ENCODE peak calls at places on chromosome 10, in seven cellular contexts. L, G, S, F, D, J and A are unnamed samples.

GRCh38 chr10:97171001-97171400 is 14.8 kb downstream of the SLIT1 start:
- DNase-seq in J (no peak), F (no peak), D (no peak), G (no peak), S (no peak), L (no peak), A (no peak)

GRCh38 chr10:104485632-104486031 is 132.0 kb downstream of the CFAP58 start:
- DNase-seq in G (no peak), L (no peak), J (no peak), F (no peak), D (no peak), S (no peak), A (no peak)

GRCh38 chr10:91036807-91037405 is 116.0 kb upstream of the ANKRD1 start:
- DNase-seq in S (no peak), D (peak; percentile 56), L (no peak), F (no peak), J (no peak), G (no peak), A (no peak)

GRCh38 chr10:14761372-14761771 is 13.3 kb downstream of the FAM107B start:
- DNase-seq in S (no peak), F (no peak), L (no peak), G (no peak), J (no peak), D (no peak), A (no peak)

GRCh38 chr10:96390460-96390864 is 31.7 kb upstream of the OPALIN start:
- DNase-seq in F (no peak), L (no peak), G (no peak), D (no peak), J (no peak), S (no peak), A (no peak)

GRCh38 chr10:123860856-123861255 is 30.8 kb downstream of the CPXM2 start:
- DNase-seq in L (no peak), J (no peak), G (no peak), D (no peak), F (no peak), S (no peak), A (no peak)

GRCh38 chr10:130109796-130110235 is 814 bp downstream of the C10orf143 start:
- DNase-seq in G (peak; percentile 73), S (peak; percentile 78), F (peak; percentile 59), D (peak; percentile 94), J (peak; percentile 88), L (no peak), A (peak; percentile 87)

GRCh38 chr10:86361134-86362128 is 5.2 kb downstream of the GRID1 start:
- DNase-seq in D (no peak), L (peak; percentile 34), F (no peak), G (no peak), S (no peak), J (no peak), A (no peak)

GRCh38 chr10:17199351-17199804 is 2.1 kb downstream of the TRDMT1 start:
- DNase-seq in L (no peak), G (no peak), J (no peak), D (peak; percentile 74), F (no peak), S (no peak), A (no peak)

GRCh38 chr10:42707229-42707628 is 68.9 kb upstream of the ZNF33B start:
- DNase-seq in G (no peak), D (no peak), S (no peak), L (no peak), J (no peak), F (no peak), A (no peak)
- TF ChIP-seq CTCF in G (no peak), D (no peak), S (no peak), L (no peak), J (no peak), F (no peak), A (no peak)

GRCh38 chr10:13316635-13317311 is 16.9 kb upstream of the PHYH start:
- DNase-seq in S (no peak), F (no peak), L (no peak), J (no peak), G (no peak), D (no peak), A (no peak)
- TF ChIP-seq CTCF in S (no peak), F (no peak), L (no peak), J (no peak), G (no peak), D (no peak), A (no peak)

GRCh38 chr10:113532724-113533123 is 20.1 kb upstream of the HABP2 start:
- DNase-seq in S (no peak), L (no peak), G (no peak), D (no peak), F (no peak), J (no peak), A (no peak)
- TF ChIP-seq CTCF in S (no peak), L (no peak), G (no peak), D (no peak), F (no peak), J (no peak), A (no peak)

GRCh38 chr10:84548869-84549268 is 220.5 kb downstream of the CCSER2 start:
- DNase-seq in G (no peak), F (no peak), L (no peak), S (no peak), J (peak; percentile 30), D (no peak), A (no peak)
- TF ChIP-seq CTCF in G (peak; percentile 51), F (peak; percentile 14), L (no peak), S (peak; percentile 35), J (peak; percentile 53), D (peak; percentile 36), A (peak; percentile 32)

GRCh38 chr10:132311338-132311939 is 3.7 kb upstream of the STK32C start:
- DNase-seq in S (no peak), L (peak; percentile 57), J (no peak), F (no peak), D (no peak), G (no peak), A (no peak)
- TF ChIP-seq CTCF in S (no peak), L (no peak), J (no peak), F (no peak), D (no peak), G (no peak), A (no peak)

GRCh38 chr10:78660446-78661106 is 408.2 kb upstream of the ZMIZ1 start:
- DNase-seq in F (no peak), D (no peak), J (no peak), L (no peak), G (no peak), S (no peak), A (no peak)

DNA sequence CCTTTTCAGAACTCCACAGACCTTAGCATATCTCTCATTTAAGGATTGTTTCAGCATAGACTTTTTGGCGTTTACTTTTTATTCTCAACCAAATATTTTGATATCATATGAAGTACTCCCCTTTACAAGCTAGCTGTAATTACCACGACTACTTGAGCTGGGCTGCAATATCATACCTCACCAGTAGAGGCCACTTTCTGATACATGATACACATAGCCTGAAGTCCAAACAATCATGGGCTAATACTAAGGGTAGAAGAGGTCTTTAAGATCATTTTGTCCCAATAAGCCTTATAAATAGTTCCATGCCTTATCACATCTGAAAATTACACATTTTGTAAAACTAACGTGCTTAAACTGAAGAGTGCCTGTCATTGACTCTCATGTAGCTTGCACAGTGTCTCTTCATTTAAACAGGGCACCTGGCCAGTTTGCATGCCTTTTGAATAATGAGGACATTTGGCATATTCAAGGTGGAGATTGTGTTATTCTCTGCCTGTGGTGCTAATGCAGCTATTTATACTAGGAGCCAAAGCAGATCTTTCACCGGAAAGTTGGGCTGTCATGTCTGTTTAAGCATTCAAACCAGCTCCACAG is 403.7 kb upstream of the ZMIZ1 start:
- DNase-seq in F (no peak), G (peak; percentile 30), S (no peak), J (peak; percentile 55), D (peak; percentile 52), L (no peak), A (peak; percentile 47)
- TF ChIP-seq CTCF in F (peak; percentile 16), G (peak; percentile 79), S (peak; percentile 66), J (peak; percentile 70), D (peak; percentile 71), L (peak; percentile 55), A (peak; percentile 50)

GRCh38 chr10:73263948-73264347 is 11.5 kb upstream of the MRPS16 start:
- DNase-seq in J (peak; percentile 50), F (no peak), S (no peak), D (peak; percentile 43), G (peak; percentile 47), L (no peak), A (peak; percentile 30)
- TF ChIP-seq CTCF in J (peak; percentile 40), F (peak; percentile 33), S (peak; percentile 70), D (peak; percentile 52), G (peak; percentile 77), L (peak; percentile 41), A (peak; percentile 46)

DNA sequence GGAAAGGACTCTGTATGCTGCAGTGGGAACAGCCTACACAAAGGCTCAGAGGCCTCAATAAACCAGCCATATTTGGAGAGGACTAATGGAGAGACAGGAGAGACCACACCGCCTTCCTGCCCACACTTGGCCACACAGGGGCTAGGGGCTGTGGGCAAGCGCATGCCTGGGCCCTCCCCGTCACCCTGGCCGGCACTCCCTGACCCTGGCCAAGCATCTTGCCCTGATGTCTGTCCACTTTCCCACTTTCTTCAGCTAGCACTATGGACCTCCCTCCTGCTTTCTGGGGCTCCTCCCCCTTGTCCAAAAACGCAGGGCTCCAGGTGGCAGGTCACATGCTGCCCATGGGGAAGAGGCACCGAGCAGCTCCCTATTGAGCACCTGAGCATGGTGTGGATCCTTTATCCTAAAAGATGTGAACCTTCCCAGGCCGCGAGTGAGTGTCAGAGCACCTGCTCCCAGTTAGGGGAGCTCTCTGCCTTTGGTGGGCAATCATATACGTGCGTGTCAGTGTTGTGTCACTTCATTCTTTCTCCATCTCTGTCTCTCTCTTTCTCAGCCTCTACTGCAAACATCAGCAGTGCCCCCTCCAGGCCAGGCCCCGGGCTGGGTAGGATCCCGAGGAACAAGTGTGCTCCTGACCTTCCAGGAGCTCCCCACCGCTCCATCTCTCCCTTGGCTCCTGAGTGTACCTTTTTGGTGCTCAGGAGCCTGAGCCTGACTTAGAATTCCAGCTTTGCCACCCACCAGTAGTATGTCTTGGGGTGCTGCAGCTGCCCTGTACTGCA is 74.0 kb downstream of the ZMIZ1 start:
- DNase-seq in L (no peak), F (no peak), G (no peak), J (peak; percentile 43), S (no peak), D (no peak), A (no peak)
- TF ChIP-seq CTCF in L (no peak), F (peak; percentile 35), G (no peak), J (peak; percentile 20), S (no peak), D (no peak), A (no peak)

DNA sequence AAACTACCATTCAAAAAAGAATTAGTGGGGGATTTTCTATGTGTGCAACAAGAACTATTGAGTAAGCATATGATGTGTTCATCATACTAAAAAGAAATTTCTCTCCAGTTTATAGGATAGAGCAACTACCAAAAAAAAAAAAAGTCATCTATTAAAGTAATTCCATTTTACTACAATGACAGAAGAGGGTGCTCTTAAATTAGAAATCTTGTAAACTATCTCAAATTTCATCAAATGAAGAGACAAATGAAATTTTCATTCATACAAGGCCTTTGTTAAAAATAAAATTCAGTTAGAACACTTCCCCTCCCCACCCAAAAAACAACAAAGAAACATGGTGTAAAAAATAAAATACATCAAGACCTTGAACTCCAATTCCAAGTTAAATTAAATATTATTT is 195.4 kb upstream of the PLXDC2 start:
- DNase-seq in D (peak; percentile 42), G (no peak), S (no peak), F (no peak), L (no peak), J (no peak), A (no peak)
- TF ChIP-seq CTCF in D (no peak), G (no peak), S (no peak), F (no peak), L (no peak), J (no peak), A (no peak)